ENCODE peak calls at places on chromosome 1, in nine cellular contexts. U is NB4, V is iris pigment epithelial cell, W is GM04504, F is EL, I is C1 segment of cervical spinal cord, G is adrenal gland, M is stromal cell of bone marrow, S is heart left ventricle. D is an unnamed sample.

GRCh38 chr1:228106800-228107054 is 2.4 kb downstream of the MRPL55 start:
- DNase-seq in V (no peak), W (no peak), U (no peak), I (no peak), G (no peak), M (no peak), S (no peak), F (no peak), D (no peak)

GRCh38 chr1:155981266-155982088 is 3.1 kb upstream of the ARHGEF2 start:
- DNase-seq in G (no peak), U (peak), S (no peak), W (peak), V (peak), M (no peak), I (no peak), F (peak), D (no peak)

GRCh38 chr1:32755098-32755809 is 52.7 kb upstream of the SYNC start:
- DNase-seq in W (no peak), F (no peak), S (no peak), U (no peak), M (no peak), G (no peak), V (no peak), I (no peak), D (peak)

GRCh38 chr1:207995576-207995975 is 84.7 kb upstream of the CD34 start:
- DNase-seq in G (no peak), F (no peak), W (no peak), V (no peak), I (no peak), M (no peak), U (no peak), S (peak), D (no peak)

GRCh38 chr1:26890467-26890796 is 349 bp upstream of the GPN2 start:
- DNase-seq in M (no peak), W (no peak), V (no peak), S (peak), G (no peak), U (no peak), F (no peak), I (no peak), D (no peak)

GRCh38 chr1:177969109-177969508 is 749 bp downstream of the SEC16B start:
- DNase-seq in G (peak), W (no peak), M (no peak), I (no peak), V (peak), S (no peak), U (no peak), F (no peak), D (no peak)

GRCh38 chr1:153122831-153123421 is 9.6 kb upstream of the SPRR2F start:
- DNase-seq in U (no peak), M (no peak), G (no peak), I (no peak), F (no peak), V (no peak), W (no peak), S (no peak), D (peak)

GRCh38 chr1:216765346-216766300 is 42.4 kb upstream of the ESRRG start:
- DNase-seq in M (no peak), I (no peak), F (no peak), V (peak), G (no peak), W (no peak), S (no peak), U (no peak), D (no peak)

GRCh38 chr1:160437432-160438319 is 37.3 kb downstream of the VANGL2 start:
- DNase-seq in U (no peak), G (no peak), S (no peak), W (no peak), V (no peak), F (no peak), M (no peak), I (no peak), D (no peak)

GRCh38 chr1:52952112-52952511 is 25.0 kb downstream of the SCP2 start:
- DNase-seq in S (no peak), F (no peak), W (no peak), G (no peak), V (no peak), M (no peak), I (no peak), U (no peak), D (no peak)

GRCh38 chr1:1132928-1133750 is 17.2 kb upstream of the C1orf159 start:
- DNase-seq in U (no peak), S (peak), M (peak), I (no peak), F (no peak), W (no peak), V (peak), G (no peak), D (no peak)

GRCh38 chr1:41661428-41662060 is 177.1 kb upstream of the EDN2 start:
- DNase-seq in S (peak), I (peak), U (peak), F (no peak), W (no peak), M (no peak), G (no peak), V (no peak), D (peak)

GRCh38 chr1:60037061-60037460 is 36.5 kb downstream of the C1orf87 start:
- DNase-seq in W (no peak), I (no peak), S (no peak), V (no peak), U (no peak), G (no peak), M (no peak), F (no peak), D (no peak)

GRCh38 chr1:14110040-14110439 is 410.1 kb downstream of the PRDM2 start:
- DNase-seq in F (no peak), V (no peak), M (no peak), U (no peak), G (no peak), S (no peak), I (peak), W (no peak), D (no peak)

GRCh38 chr1:20219991-20220390 is 33.7 kb upstream of the PLA2G2C start:
- DNase-seq in U (no peak), G (no peak), I (no peak), S (no peak), W (no peak), F (no peak), M (no peak), V (no peak), D (no peak)

GRCh38 chr1:108645479-108646184 is 15.3 kb downstream of the HENMT1 start:
- DNase-seq in I (no peak), W (no peak), F (no peak), S (no peak), V (no peak), U (peak), M (no peak), G (no peak), D (no peak)

GRCh38 chr1:107529511-107530149 is 388.8 kb downstream of the NTNG1 start:
- DNase-seq in M (peak), W (peak), F (peak), V (peak), U (peak), G (peak), I (peak), S (no peak), D (no peak)

GRCh38 chr1:79198841-79199240 is 192.3 kb upstream of the ADGRL4 start:
- DNase-seq in U (no peak), G (no peak), F (peak), V (peak), W (no peak), S (no peak), M (peak), I (no peak), D (no peak)

GRCh38 chr1:202765726-202766125 is 42.5 kb downstream of the KDM5B start:
- DNase-seq in I (no peak), M (peak), S (no peak), V (peak), F (peak), W (no peak), U (no peak), G (no peak), D (no peak)

GRCh38 chr1:57959727-57960300 is 536.0 kb upstream of the DAB1 start:
- DNase-seq in G (peak), W (no peak), V (no peak), I (peak), F (no peak), U (no peak), M (no peak), S (no peak), D (no peak)

GRCh38 chr1:154730251-154730650 is 122.3 kb upstream of the ADAR start:
- DNase-seq in G (no peak), F (peak), M (peak), S (no peak), U (no peak), V (peak), W (no peak), I (no peak), D (no peak)

GRCh38 chr1:109821831-109822745 is 58.4 kb upstream of the EPS8L3 start:
- DNase-seq in G (peak), V (peak), M (peak), I (no peak), W (peak), S (peak), U (peak), F (peak), D (no peak)

GRCh38 chr1:14841951-14842350 is 243.5 kb downstream of the KAZN start:
- DNase-seq in V (no peak), I (no peak), M (no peak), U (no peak), G (no peak), S (no peak), F (no peak), W (no peak), D (no peak)

GRCh38 chr1:92538048-92538412 is 51.3 kb upstream of the GFI1 start:
- DNase-seq in S (no peak), F (peak), G (no peak), V (peak), U (no peak), W (no peak), M (no peak), I (no peak), D (no peak)

D was measured in ovary.